ENCODE peak calls at places on chromosome 3, in eight cellular contexts. B is brain microvascular endothelial cell; F is mammary epithelial cell; E is upper lobe of right lung; V is heart left ventricle; G is CD4-positive, alpha-beta T cell; S is A549; Q is CD8-positive, alpha-beta T cell. Y is an unnamed sample.

GRCh38 chr3:194308635-194309213 is 42.4 kb downstream of the CPN2 start:
- DNase-seq in B (no peak), F (peak; percentile 58), E (peak; percentile 2), V (no peak), G (no peak), S (no peak), Q (no peak), Y (peak; percentile 24)

GRCh38 chr3:31732548-31732947 is 199.8 kb downstream of the STT3B start:
- DNase-seq in B (no peak), F (no peak), E (no peak), V (peak; percentile 42), G (no peak), S (no peak), Q (no peak), Y (no peak)

GRCh38 chr3:5122741-5123706 is 932 bp downstream of the ARL8B start:
- DNase-seq in B (peak; percentile 47), F (peak; percentile 96), E (peak; percentile 68), V (peak; percentile 40), G (peak; percentile 16), S (peak; percentile 48), Q (peak; percentile 17), Y (peak; percentile 94)

GRCh38 chr3:175861916-175862315 is 1002.8 kb downstream of the NAALADL2 start:
- DNase-seq in B (no peak), F (no peak), E (no peak), V (no peak), G (no peak), S (no peak), Q (no peak), Y (no peak)

GRCh38 chr3:107421170-107421792 is 44.0 kb downstream of the CCDC54 start:
- DNase-seq in B (peak; percentile 37), F (peak; percentile 66), E (no peak), V (no peak), G (no peak), S (no peak), Q (no peak), Y (no peak)

GRCh38 chr3:106262976-106263375 is 394.2 kb upstream of the CBLB start:
- DNase-seq in B (peak; percentile 16), F (no peak), E (no peak), V (no peak), G (no peak), S (no peak), Q (no peak), Y (no peak)

GRCh38 chr3:130786306-130786705 is 39.7 kb upstream of the PIK3R4 start:
- DNase-seq in B (no peak), F (no peak), E (no peak), V (no peak), G (no peak), S (no peak), Q (no peak), Y (no peak)

GRCh38 chr3:101878589-101878988 is 29.3 kb downstream of the NFKBIZ start:
- DNase-seq in B (no peak), F (no peak), E (no peak), V (no peak), G (no peak), S (no peak), Q (no peak), Y (no peak)

GRCh38 chr3:98691897-98692296 is 71.2 kb upstream of the ST3GAL6 start:
- DNase-seq in B (peak; percentile 31), F (no peak), E (no peak), V (no peak), G (no peak), S (no peak), Q (no peak), Y (no peak)

GRCh38 chr3:152461460-152461859 is 192.7 kb downstream of the MBNL1 start:
- DNase-seq in B (no peak), F (peak; percentile 26), E (no peak), V (no peak), G (no peak), S (no peak), Q (no peak), Y (no peak)

GRCh38 chr3:194103475-194103874 is 32.5 kb upstream of the HES1 start:
- DNase-seq in B (no peak), F (peak; percentile 17), E (no peak), V (no peak), G (peak; percentile 60), S (no peak), Q (peak; percentile 33), Y (no peak)

GRCh38 chr3:189270248-189270832 is 98.6 kb downstream of the TPRG1 start:
- DNase-seq in B (peak; percentile 80), F (peak; percentile 84), E (peak; percentile 76), V (peak; percentile 53), G (peak; percentile 9), S (peak; percentile 38), Q (no peak), Y (peak; percentile 75)

GRCh38 chr3:123880998-123881561 is 3.1 kb downstream of the MYLK start:
- DNase-seq in B (peak; percentile 34), F (peak; percentile 22), E (no peak), V (no peak), G (no peak), S (peak; percentile 41), Q (no peak), Y (no peak)

GRCh38 chr3:124627501-124627908 is 102.7 kb upstream of the UMPS start:
- DNase-seq in B (peak; percentile 56), F (no peak), E (no peak), V (no peak), G (no peak), S (no peak), Q (no peak), Y (no peak)

GRCh38 chr3:187733371-187733770 is 11.9 kb downstream of the BCL6 start:
- DNase-seq in B (no peak), F (no peak), E (no peak), V (no peak), G (no peak), S (no peak), Q (no peak), Y (no peak)

GRCh38 chr3:76715426-76715825 is 324.5 kb upstream of the ROBO2 start:
- DNase-seq in B (no peak), F (no peak), E (no peak), V (no peak), G (no peak), S (no peak), Q (no peak), Y (no peak)

GRCh38 chr3:179703816-179704215 is 51.0 kb downstream of the USP13 start:
- DNase-seq in B (no peak), F (no peak), E (no peak), V (no peak), G (no peak), S (no peak), Q (no peak), Y (no peak)

GRCh38 chr3:122325769-122326168 is 721 bp downstream of the CSTA start:
- DNase-seq in B (no peak), F (no peak), E (no peak), V (no peak), G (no peak), S (no peak), Q (no peak), Y (no peak)

GRCh38 chr3:172034786-172035685 is 4.3 kb upstream of the FNDC3B start:
- DNase-seq in B (no peak), F (no peak), E (no peak), V (no peak), G (no peak), S (no peak), Q (no peak), Y (no peak)

GRCh38 chr3:186571644-186572013 is 1.1 kb downstream of the DNAJB11 start:
- DNase-seq in B (no peak), F (no peak), E (no peak), V (no peak), G (no peak), S (no peak), Q (no peak), Y (no peak)
- H3K27ac ChIP-seq in B (no peak overlapping the region), F (peak overlapping the region; percentile 87), E (no peak overlapping the region), V (no peak overlapping the region), G (no peak overlapping the region), S (no peak overlapping the region), Q (no peak overlapping the region), Y (no peak overlapping the region)

GRCh38 chr3:156705761-156706631 is 31.6 kb downstream of the TIPARP start:
- DNase-seq in B (no peak), F (no peak), E (no peak), V (no peak), G (no peak), S (no peak), Q (no peak), Y (no peak)
- H3K27ac ChIP-seq in B (no peak overlapping the region), F (no peak overlapping the region), E (peak overlapping the region; percentile 34), V (no peak overlapping the region), G (no peak overlapping the region), S (no peak overlapping the region), Q (no peak overlapping the region), Y (peak overlapping the region; percentile 51)

GRCh38 chr3:43689766-43690399 is 855 bp upstream of the ABHD5 start:
- DNase-seq in B (no peak), F (peak; percentile 41), E (no peak), V (peak; percentile 24), G (no peak), S (no peak), Q (no peak), Y (no peak)

GRCh38 chr3:43692085-43692484 is 1.3 kb downstream of the ABHD5 start:
- DNase-seq in B (no peak), F (no peak), E (no peak), V (no peak), G (no peak), S (no peak), Q (no peak), Y (no peak)

GRCh38 chr3:43689166-43689565 is 1.6 kb upstream of the ABHD5 start:
- DNase-seq in B (no peak), F (no peak), E (no peak), V (no peak), G (no peak), S (no peak), Q (no peak), Y (no peak)

GRCh38 chr3:43691120-43692002 is 623 bp downstream of the ABHD5 start:
- DNase-seq in B (peak; percentile 25), F (peak; percentile 75), E (peak; percentile 94), V (peak; percentile 77), G (peak; percentile 10), S (peak; percentile 33), Q (peak; percentile 28), Y (no peak)

DNA sequence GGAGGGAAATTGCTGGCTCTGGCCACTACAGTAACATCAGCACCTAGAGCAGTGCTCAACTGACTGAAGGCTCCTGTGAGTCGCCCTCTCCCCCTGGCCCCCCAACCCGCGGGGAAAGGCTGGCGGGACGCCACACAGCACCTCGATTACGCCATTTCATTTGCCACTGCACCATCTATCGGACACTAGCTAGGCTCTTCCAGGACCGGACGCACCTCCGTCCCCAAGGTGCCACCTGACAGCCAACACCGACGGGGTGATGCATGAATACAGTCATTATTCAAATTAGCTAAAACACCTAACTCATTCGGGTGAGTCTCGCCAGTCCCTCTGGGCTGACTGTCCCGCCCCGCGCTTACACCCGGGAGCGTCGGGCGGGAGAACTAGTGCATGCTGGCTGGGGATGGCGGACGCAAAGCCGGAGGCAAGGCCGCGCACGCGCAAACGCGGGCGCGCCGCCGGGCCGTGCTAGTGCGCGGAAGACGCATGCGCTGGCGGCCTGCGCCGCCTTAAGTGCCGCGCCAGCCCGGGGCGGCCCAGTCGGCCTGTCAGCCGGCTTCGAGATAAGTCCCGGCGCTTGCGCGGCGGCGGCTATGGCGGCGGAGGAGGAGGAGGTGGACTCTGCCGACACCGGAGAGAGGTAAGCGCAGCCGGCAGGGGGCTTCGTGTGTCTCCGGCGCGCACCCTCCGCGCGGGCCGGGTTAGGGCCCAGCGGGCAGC is at the start of gene ABHD5:
- DNase-seq in B (peak; percentile 85), F (peak; percentile 95), E (peak; percentile 95), V (peak; percentile 93), G (peak; percentile 92), S (peak; percentile 78), Q (peak; percentile 98), Y (peak; percentile 85)
- H3K27ac ChIP-seq in B (peak within 1 kb of the TSS; percentile 58), F (peak within 1 kb of the TSS; percentile 55), E (peak within 1 kb of the TSS; percentile 96), V (peak within 1 kb of the TSS; percentile 95), G (peak within 1 kb of the TSS; percentile 67), S (peak within 1 kb of the TSS; percentile 79), Q (peak within 1 kb of the TSS; percentile 62), Y (peak within 1 kb of the TSS; percentile 96)

GRCh38 chr3:119302697-119303630 is 8.8 kb downstream of the ARHGAP31 start:
- DNase-seq in B (no peak), F (no peak), E (no peak), V (no peak), G (no peak), S (no peak), Q (no peak), Y (no peak)
- H3K27ac ChIP-seq in B (peak overlapping the region; percentile 74), F (no peak overlapping the region), E (no peak overlapping the region), V (no peak overlapping the region), G (no peak overlapping the region), S (no peak overlapping the region), Q (no peak overlapping the region), Y (no peak overlapping the region)

Y was measured in epithelial cell of prostate.